ENCODE peak calls at places on chromosome X, in five cellular contexts. K, V, N, L and E are unnamed samples.

GRCh38 chrX:13165747-13166146 is 121.3 kb upstream of the FAM9C start:
- DNase-seq in K (no peak), V (no peak), N (peak), L (no peak), E (no peak)

GRCh38 chrX:143298663-143299241 is 218.5 kb downstream of the SPANXN3 start:
- DNase-seq in K (no peak), V (no peak), N (no peak), L (no peak), E (no peak)

GRCh38 chrX:30649859-30650258 is 3.4 kb upstream of the GK start:
- DNase-seq in K (no peak), V (no peak), N (no peak), L (no peak), E (peak)

GRCh38 chrX:8235026-8235425 is 64.0 kb upstream of the VCX2 start:
- DNase-seq in K (peak), V (peak), N (no peak), L (no peak), E (peak)

GRCh38 chrX:39564751-39565150 is 533.0 kb downstream of the BCOR start:
- DNase-seq in K (no peak), V (no peak), N (no peak), L (no peak), E (no peak)

GRCh38 chrX:45154033-45154360 is 46.7 kb downstream of the DIPK2B start:
- DNase-seq in K (no peak), V (no peak), N (no peak), L (no peak), E (no peak)

GRCh38 chrX:103197721-103198306 is 17.1 kb upstream of the BEX4 start:
- DNase-seq in K (peak), V (peak), N (no peak), L (no peak), E (no peak)

GRCh38 chrX:13085533-13085932 is 41.1 kb upstream of the FAM9C start:
- DNase-seq in K (no peak), V (no peak), N (no peak), L (no peak), E (no peak)

GRCh38 chrX:122218666-122219065 is 965.4 kb upstream of the GRIA3 start:
- DNase-seq in K (no peak), V (peak), N (no peak), L (no peak), E (peak)

GRCh38 chrX:47217121-47217851 is 1.2 kb upstream of the CDK16 start:
- DNase-seq in K (peak), V (peak), N (no peak), L (no peak), E (peak)

GRCh38 chrX:1394731-1395501 is 3.0 kb upstream of the SLC25A6 start:
- DNase-seq in K (no peak), V (no peak), N (no peak), L (peak), E (no peak)

GRCh38 chrX:64206556-64207162 is 1.2 kb upstream of the AMER1 start:
- DNase-seq in K (no peak), V (no peak), N (peak), L (no peak), E (no peak)

GRCh38 chrX:15525664-15526416 is 25.2 kb downstream of the BMX start:
- DNase-seq in K (no peak), V (no peak), N (no peak), L (no peak), E (peak)

GRCh38 chrX:103789004-103789403 is 12.4 kb downstream of the PLP1 start:
- DNase-seq in K (no peak), V (no peak), N (no peak), L (no peak), E (no peak)

GRCh38 chrX:54944816-54945215 is 24.2 kb downstream of the TRO start:
- DNase-seq in K (no peak), V (no peak), N (no peak), L (no peak), E (no peak)

GRCh38 chrX:133177202-133177601 is 41.0 kb downstream of the TFDP3 start:
- DNase-seq in K (no peak), V (no peak), N (no peak), L (no peak), E (no peak)

GRCh38 chrX:25131055-25131454 is 115.3 kb upstream of the ARX start:
- DNase-seq in K (no peak), V (no peak), N (no peak), L (no peak), E (peak)

GRCh38 chrX:135453381-135453780 is 31.6 kb downstream of the SMIM10L2A start:
- DNase-seq in K (no peak), V (no peak), N (no peak), L (no peak), E (no peak)

GRCh38 chrX:9352683-9353430 is 112.0 kb upstream of the TBL1X start:
- DNase-seq in K (peak), V (peak), N (no peak), L (peak), E (peak)

GRCh38 chrX:8879750-8880149 is 78.6 kb upstream of the FAM9A start:
- DNase-seq in K (no peak), V (no peak), N (peak), L (peak), E (peak)

GRCh38 chrX:134733595-134733994 is 75.3 kb upstream of the PLAC1 start:
- DNase-seq in K (no peak), V (no peak), N (no peak), L (no peak), E (no peak)

GRCh38 chrX:19981987-19982386 is 8.9 kb downstream of the BCLAF3 start:
- DNase-seq in K (no peak), V (no peak), N (peak), L (no peak), E (no peak)

GRCh38 chrX:11944486-11944885 is 186.4 kb downstream of the MSL3 start:
- DNase-seq in K (peak), V (peak), N (peak), L (peak), E (peak)

GRCh38 chrX:35670894-35671293 is 127.2 kb upstream of the MAGEB16 start:
- DNase-seq in K (no peak), V (no peak), N (no peak), L (no peak), E (no peak)

GRCh38 chrX:39808471-39808917 is 289.3 kb downstream of the BCOR start:
- DNase-seq in K (peak), V (peak), N (no peak), L (peak), E (peak)

GRCh38 chrX:72255445-72255844 is 16.6 kb upstream of the ERCC6L start:
- DNase-seq in K (no peak), V (no peak), N (peak), L (no peak), E (no peak)

GRCh38 chrX:23888887-23889501 is 18.7 kb downstream of the APOO start:
- DNase-seq in K (peak), V (peak), N (no peak), L (no peak), E (peak)

GRCh38 chrX:136767104-136767941 is 13.4 kb downstream of the ARHGEF6 start:
- DNase-seq in K (peak), V (peak), N (peak), L (peak), E (peak)

GRCh38 chrX:1853916-1854315 is 239.1 kb downstream of the ASMT start:
- DNase-seq in K (no peak), V (no peak), N (no peak), L (no peak), E (no peak)

GRCh38 chrX:57651169-57651919 is 28.7 kb downstream of the NLRP2B start:
- DNase-seq in K (no peak), V (no peak), N (peak), L (no peak), E (no peak)

GRCh38 chrX:77937291-77937690 is 26.8 kb downstream of the ATP7A start:
- DNase-seq in K (peak), V (peak), N (no peak), L (no peak), E (peak)

GRCh38 chrX:48540480-48540879 is 966 bp downstream of the TBC1D25 start:
- DNase-seq in K (no peak), V (no peak), N (peak), L (no peak), E (no peak)

GRCh38 chrX:48540015-48540350 is 469 bp downstream of the TBC1D25 start:
- DNase-seq in K (no peak), V (peak), N (no peak), L (no peak), E (no peak)

GRCh38 chrX:48538641-48539344 is 721 bp upstream of the TBC1D25 start:
- DNase-seq in K (no peak), V (no peak), N (no peak), L (no peak), E (no peak)

GRCh38 chrX:48541140-48541814 is 1.8 kb downstream of the TBC1D25 start:
- DNase-seq in K (no peak), V (no peak), N (no peak), L (no peak), E (no peak)

DNA sequence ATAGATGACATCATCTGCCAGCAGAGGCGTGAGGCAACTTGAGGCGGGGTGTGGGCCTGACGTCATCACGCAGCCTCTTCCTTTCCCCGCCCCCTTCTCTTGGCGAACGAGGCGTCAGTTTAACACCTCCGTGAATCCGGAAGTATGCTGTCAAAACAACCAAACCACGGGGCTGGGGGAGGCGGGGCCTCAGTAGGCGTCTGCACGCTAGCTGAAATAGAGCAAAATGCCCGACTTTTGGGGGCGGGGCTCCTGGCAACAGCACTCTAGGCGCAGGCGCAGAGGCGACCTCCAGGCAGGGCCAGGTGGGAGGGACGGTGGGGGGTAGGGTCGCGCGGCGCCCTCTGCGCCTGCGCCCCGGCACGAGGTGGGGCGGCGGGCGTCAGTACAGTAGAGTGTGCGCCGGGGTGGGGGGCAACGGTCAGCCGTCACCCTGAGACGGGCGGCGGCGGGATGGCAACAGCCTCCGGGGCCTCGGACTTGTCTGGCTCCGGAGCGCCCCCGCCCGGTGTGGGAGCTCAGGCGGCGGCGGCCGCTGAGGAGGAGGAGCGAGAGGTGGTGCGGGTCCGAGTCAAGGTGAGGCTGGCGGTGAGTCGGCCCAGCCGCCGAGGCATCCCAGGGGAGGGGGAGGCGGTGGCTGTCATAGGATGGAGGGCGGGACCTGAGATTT is at the start of gene TBC1D25:
- DNase-seq in K (peak), V (peak), N (peak), L (peak), E (peak)
- H2AFZ ChIP-seq in K (peak), V (peak), N (peak), L (peak), E (peak)

GRCh38 chrX:84187501-84188319 is at the start of gene RPS6KA6:
- DNase-seq in K (peak), V (peak), N (peak), L (no peak), E (peak)
- H3K4me3 ChIP-seq in K (peak), V (peak), N (peak), L (no peak), E (peak)

DNA sequence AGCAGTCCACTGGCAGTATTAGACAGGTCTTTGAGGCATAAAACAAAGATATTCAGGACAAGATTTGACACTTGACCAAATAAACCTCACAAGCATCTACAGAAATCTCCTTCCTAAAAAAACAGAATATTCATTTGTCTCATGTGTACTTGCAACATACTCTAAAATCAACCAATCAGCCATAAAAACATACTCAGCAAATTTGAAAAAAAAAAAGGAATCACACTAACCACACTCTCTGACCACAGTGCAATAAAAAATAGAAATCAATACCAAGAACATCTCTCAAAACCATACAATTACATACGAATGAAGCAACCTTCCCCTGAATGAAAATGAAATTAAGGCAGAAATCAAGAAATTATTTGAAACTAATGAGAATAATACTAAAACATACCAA is 591.3 kb downstream of the FAM133A start:
- DNase-seq in K (no peak), V (no peak), N (no peak), L (no peak), E (no peak)
- H2AFZ ChIP-seq in K (no peak), V (no peak), N (no peak), L (no peak), E (no peak)

GRCh38 chrX:154429708-154430107 is 1.2 kb downstream of the ATP6AP1 start:
- DNase-seq in K (no peak), V (no peak), N (no peak), L (no peak), E (no peak)
- H3K4me3 ChIP-seq in K (peak), V (no peak), N (no peak), L (peak), E (peak)

GRCh38 chrX:150582338-150582948 is 14.0 kb downstream of the MTM1 start:
- DNase-seq in K (no peak), V (no peak), N (no peak), L (no peak), E (no peak)
- H2AFZ ChIP-seq in K (no peak), V (no peak), N (no peak), L (no peak), E (no peak)

GRCh38 chrX:129956765-129957164 is 25.7 kb upstream of the BCORL1 start:
- DNase-seq in K (no peak), V (no peak), N (no peak), L (no peak), E (no peak)
- H3K4me3 ChIP-seq in K (peak), V (no peak), N (peak), L (peak), E (no peak)

GRCh38 chrX:38206542-38206941 is 14.1 kb downstream of the SRPX start:
- DNase-seq in K (no peak), V (no peak), N (no peak), L (no peak), E (no peak)

GRCh38 chrX:38206036-38206435 is 14.6 kb downstream of the SRPX start:
- DNase-seq in K (peak), V (peak), N (no peak), L (no peak), E (no peak)

GRCh38 chrX:38205037-38205436 is 15.6 kb downstream of the SRPX start:
- DNase-seq in K (no peak), V (no peak), N (no peak), L (no peak), E (no peak)
- H2AFZ ChIP-seq in K (no peak), V (no peak), N (no peak), L (no peak), E (no peak)

GRCh38 chrX:149718757-149719156 is 6.9 kb downstream of the MAGEA11 start:
- DNase-seq in K (no peak), V (no peak), N (no peak), L (no peak), E (no peak)

GRCh38 chrX:149715468-149715867 is 3.6 kb downstream of the MAGEA11 start:
- DNase-seq in K (no peak), V (no peak), N (no peak), L (no peak), E (no peak)

GRCh38 chrX:149717803-149718202 is 5.9 kb downstream of the MAGEA11 start:
- DNase-seq in K (no peak), V (no peak), N (no peak), L (no peak), E (no peak)

GRCh38 chrX:149721778-149722177 is 9.9 kb downstream of the MAGEA11 start:
- DNase-seq in K (no peak), V (no peak), N (no peak), L (no peak), E (no peak)

GRCh38 chrX:149720021-149720689 is 8.3 kb downstream of the MAGEA11 start:
- DNase-seq in K (peak), V (peak), N (peak), L (peak), E (no peak)
- H3K4me3 ChIP-seq in K (no peak), V (no peak), N (no peak), L (no peak), E (no peak)